ENCODE peak calls at places on chromosome 4, in five cellular contexts. X is COR-L47; R is mucosa of gallbladder; K is stimulated activated CD4-positive, alpha-beta T cell treated with anti-CD3 and anti-CD28 coated beads, Interleukin-2, amount 100 ng/mL, for 24 hours; A is astrocyte of the spinal cord. F is an unnamed sample.

GRCh38 chr4:123259676-123260428 is 136.7 kb upstream of the SPRY1 start:
- DNase-seq in A (no peak), R (no peak), X (no peak), K (no peak), F (no peak)

GRCh38 chr4:145155268-145155870 is 25.0 kb downstream of the OTUD4 start:
- DNase-seq in X (no peak), R (no peak), K (no peak), A (no peak), F (no peak)

GRCh38 chr4:13920901-13921300 is 293.4 kb upstream of the BOD1L1 start:
- DNase-seq in K (no peak), X (no peak), R (peak), A (peak), F (peak)

GRCh38 chr4:148021706-148022105 is 289.8 kb downstream of the ARHGAP10 start:
- DNase-seq in K (no peak), X (peak), R (no peak), A (no peak), F (no peak)

GRCh38 chr4:39626261-39626660 is 12.4 kb downstream of the SMIM14 start:
- DNase-seq in K (no peak), R (no peak), A (no peak), X (no peak), F (no peak)

GRCh38 chr4:86036729-86037128 is 323.1 kb downstream of the MAPK10 start:
- DNase-seq in K (no peak), X (no peak), R (no peak), A (peak), F (peak)

GRCh38 chr4:130563185-130563890 is 1467.4 kb downstream of the C4orf33 start:
- DNase-seq in K (no peak), R (peak), A (peak), X (peak), F (peak)

GRCh38 chr4:111537861-111538260 is 607.4 kb upstream of the FAM241A start:
- DNase-seq in K (no peak), X (no peak), R (no peak), A (peak), F (peak)

GRCh38 chr4:48138936-48139335 is 4.9 kb upstream of the TXK start:
- DNase-seq in A (no peak), X (no peak), R (no peak), K (no peak), F (no peak)

GRCh38 chr4:174633399-174633798 is 111.1 kb upstream of the HPGD start:
- DNase-seq in X (no peak), K (no peak), A (no peak), R (no peak), F (no peak)

GRCh38 chr4:113153529-113154101 is 104.2 kb downstream of the ANK2 start:
- DNase-seq in A (no peak), X (no peak), R (no peak), K (no peak), F (no peak)

GRCh38 chr4:72604324-72604723 is 35.3 kb upstream of the ADAMTS3 start:
- DNase-seq in A (peak), X (no peak), R (no peak), K (no peak), F (no peak)

GRCh38 chr4:999863-1000425 is 6.7 kb upstream of the SLC26A1 start:
- DNase-seq in R (no peak), X (no peak), K (no peak), A (no peak), F (no peak)

GRCh38 chr4:81214518-81215218 is 354 bp downstream of the PRKG2 start:
- DNase-seq in X (peak), K (peak), R (no peak), A (peak), F (peak)

GRCh38 chr4:85748654-85749053 is 273.7 kb downstream of the ARHGAP24 start:
- DNase-seq in R (no peak), K (no peak), X (no peak), A (peak), F (no peak)

GRCh38 chr4:122912810-122913575 is 9.4 kb downstream of the NUDT6 start:
- DNase-seq in X (no peak), K (no peak), R (no peak), A (no peak), F (no peak)

GRCh38 chr4:39947415-39947814 is 30.3 kb downstream of the PDS5A start:
- DNase-seq in R (no peak), X (no peak), A (no peak), K (no peak), F (no peak)

GRCh38 chr4:155592568-155593343 is 73.9 kb upstream of the GUCY1A1 start:
- DNase-seq in X (no peak), R (peak), K (no peak), A (peak), F (no peak)

GRCh38 chr4:152971053-152971452 is 34.9 kb downstream of the FHDC1 start:
- DNase-seq in K (no peak), X (no peak), A (no peak), R (no peak), F (no peak)

GRCh38 chr4:72418458-72418857 is 150.6 kb downstream of the ADAMTS3 start:
- DNase-seq in X (peak), R (peak), K (no peak), A (peak), F (peak)

GRCh38 chr4:132382243-132382642 is 766.9 kb upstream of the PCDH10 start:
- DNase-seq in K (no peak), A (no peak), X (no peak), R (no peak), F (no peak)

GRCh38 chr4:212438-213174 is 88.3 kb downstream of the ZNF718 start:
- DNase-seq in X (no peak), R (peak), K (no peak), A (peak), F (no peak)

GRCh38 chr4:185305979-185306442 is 89.7 kb downstream of the LRP2BP start:
- DNase-seq in A (peak), K (no peak), X (peak), R (no peak), F (peak)

GRCh38 chr4:151197258-151197657 is 79.7 kb upstream of the PRSS48 start:
- DNase-seq in X (no peak), K (no peak), R (no peak), A (no peak), F (no peak)